ENCODE peak calls at places on chromosomes 6 and 20, in eight cellular contexts. Z is stimulated activated CD8-positive, alpha-beta memory T cell treated with anti-CD3 and anti-CD28 coated beads, Interleukin-12 subunit alpha, Interleukin-12 subunit beta, amount 100 ng/mL, for 1 hour; W is tibial artery; A is activated naive CD4-positive, alpha-beta T cell treated with Interleukin-2 at 50 U/mL for 16 hours; B is A172; P is Peyer's patch; K is ACHN; S is EH. N is an unnamed sample.

GRCh38 chr6:10690651-10691445 is 3.6 kb downstream of the C6orf52 start:
- DNase-seq in Z (no peak), W (no peak), A (no peak), B (no peak), P (no peak), K (no peak), S (no peak), N (no peak)

GRCh38 chr20:43726333-43726732 is 469 bp downstream of the GTSF1L start:
- DNase-seq in Z (no peak), W (no peak), A (no peak), B (no peak), P (no peak), K (no peak), S (no peak), N (no peak)

GRCh38 chr6:74249658-74250057 is 553.7 kb downstream of the CD109 start:
- DNase-seq in Z (no peak), W (no peak), A (no peak), B (peak), P (no peak), K (no peak), S (peak), N (no peak)

GRCh38 chr6:41712651-41713103 is 22.7 kb downstream of the TFEB start:
- DNase-seq in Z (no peak), W (peak), A (no peak), B (peak), P (no peak), K (peak), S (no peak), N (no peak)

GRCh38 chr6:38262609-38263008 is 377.1 kb downstream of the BTBD9 start:
- DNase-seq in Z (no peak), W (no peak), A (no peak), B (peak), P (no peak), K (no peak), S (peak), N (no peak)

GRCh38 chr20:49685809-49686208 is 27.9 kb downstream of the B4GALT5 start:
- DNase-seq in Z (no peak), W (no peak), A (no peak), B (peak), P (no peak), K (peak), S (peak), N (no peak)

GRCh38 chr20:23926941-23927872 is 47.7 kb upstream of the CST5 start:
- DNase-seq in Z (no peak), W (no peak), A (no peak), B (no peak), P (no peak), K (no peak), S (peak), N (no peak)

GRCh38 chr6:157921685-157922367 is 59.8 kb upstream of the SYNJ2 start:
- DNase-seq in Z (no peak), W (no peak), A (no peak), B (no peak), P (no peak), K (no peak), S (peak), N (no peak)

GRCh38 chr20:62589150-62589498 is 53.2 kb upstream of the SLCO4A1 start:
- DNase-seq in Z (no peak), W (no peak), A (no peak), B (no peak), P (no peak), K (no peak), S (no peak), N (no peak)

GRCh38 chr20:34375977-34376430 is 12.9 kb downstream of the ITCH start:
- DNase-seq in Z (no peak), W (no peak), A (no peak), B (no peak), P (no peak), K (peak), S (no peak), N (no peak)

GRCh38 chr6:157656437-157657005 is 166.5 kb upstream of the SNX9 start:
- DNase-seq in Z (no peak), W (no peak), A (no peak), B (peak), P (no peak), K (no peak), S (peak), N (no peak)

GRCh38 chr6:170172406-170172805 is 118.5 kb downstream of the DLL1 start:
- DNase-seq in Z (no peak), W (no peak), A (no peak), B (no peak), P (no peak), K (no peak), S (no peak), N (no peak)

GRCh38 chr6:170185175-170185970 is 105.5 kb downstream of the DLL1 start:
- DNase-seq in Z (no peak), W (no peak), A (no peak), B (no peak), P (no peak), K (no peak), S (no peak), N (no peak)

GRCh38 chr6:154673919-154674318 is 59.3 kb upstream of the SCAF8 start:
- DNase-seq in Z (no peak), W (no peak), A (no peak), B (no peak), P (no peak), K (no peak), S (no peak), N (no peak)

GRCh38 chr6:26342106-26342999 is 22.6 kb upstream of the BTN3A2 start:
- DNase-seq in Z (no peak), W (no peak), A (peak), B (no peak), P (no peak), K (peak), S (peak), N (peak)